ENCODE peak calls at places on chromosomes 3 and 15, in four cellular contexts. S, M, Y and L are unnamed samples.

GRCh38 chr3:16177962-16178627 is 3.6 kb downstream of the GALNT15 start:
- DNase-seq in S (peak), M (peak), Y (no peak), L (peak)

GRCh38 chr3:149547954-149548728 is 73.6 kb downstream of the TM4SF4 start:
- DNase-seq in Y (no peak), S (no peak), M (peak), L (peak)

GRCh38 chr3:101039285-101039684 is 46.1 kb upstream of the ABI3BP start:
- DNase-seq in S (no peak), Y (no peak), M (no peak), L (no peak)

GRCh38 chr3:17088017-17088416 is 203.3 kb downstream of the PLCL2 start:
- DNase-seq in S (no peak), Y (no peak), M (no peak), L (no peak)

GRCh38 chr3:30607032-30607833 is 832 bp downstream of the TGFBR2 start:
- DNase-seq in Y (no peak), S (no peak), M (no peak), L (no peak)

GRCh38 chr3:58693929-58694850 is 27.6 kb upstream of the FAM3D start:
- DNase-seq in M (no peak), Y (peak), S (no peak), L (no peak)

GRCh38 chr3:191220908-191221307 is 21.9 kb downstream of the OSTN start:
- DNase-seq in M (peak), Y (no peak), S (no peak), L (peak)

GRCh38 chr15:83611312-83611711 is 42.6 kb upstream of the ADAMTSL3 start:
- DNase-seq in M (no peak), Y (no peak), S (no peak), L (no peak)

GRCh38 chr15:37789881-37790280 is 144.6 kb upstream of the TMCO5A start:
- DNase-seq in M (no peak), S (no peak), Y (no peak), L (no peak)

GRCh38 chr3:172449468-172450149 is 1.4 kb upstream of the GHSR start:
- DNase-seq in Y (no peak), M (no peak), S (peak), L (no peak)

GRCh38 chr3:14209596-14210280 is 31.1 kb downstream of the LSM3 start:
- DNase-seq in M (no peak), S (no peak), Y (no peak), L (no peak)

GRCh38 chr3:38479431-38480092 is 16.6 kb upstream of the EXOG start:
- DNase-seq in S (peak), M (peak), Y (no peak), L (peak)

GRCh38 chr3:78285032-78285728 is 1245.3 kb downstream of the ROBO2 start:
- DNase-seq in M (no peak), Y (no peak), S (no peak), L (no peak)

GRCh38 chr3:152269423-152270144 is 855 bp downstream of the MBNL1 start:
- DNase-seq in M (peak), Y (no peak), S (peak), L (peak)

GRCh38 chr15:41055706-41056105 is 60.4 kb downstream of the INO80 start:
- DNase-seq in M (no peak), Y (no peak), S (no peak), L (no peak)

GRCh38 chr3:38562467-38562925 is 66.4 kb downstream of the EXOG start:
- DNase-seq in M (no peak), Y (no peak), S (no peak), L (no peak)

GRCh38 chr3:169246158-169246557 is 417.4 kb downstream of the MECOM start:
- DNase-seq in Y (no peak), S (no peak), M (no peak), L (no peak)

GRCh38 chr3:58540176-58540863 is 3.3 kb upstream of the ACOX2 start:
- DNase-seq in Y (no peak), M (no peak), S (no peak), L (no peak)

GRCh38 chr3:46665763-46666470 is 27.6 kb downstream of the ALS2CL start:
- DNase-seq in Y (no peak), S (peak), M (no peak), L (no peak)

DNA sequence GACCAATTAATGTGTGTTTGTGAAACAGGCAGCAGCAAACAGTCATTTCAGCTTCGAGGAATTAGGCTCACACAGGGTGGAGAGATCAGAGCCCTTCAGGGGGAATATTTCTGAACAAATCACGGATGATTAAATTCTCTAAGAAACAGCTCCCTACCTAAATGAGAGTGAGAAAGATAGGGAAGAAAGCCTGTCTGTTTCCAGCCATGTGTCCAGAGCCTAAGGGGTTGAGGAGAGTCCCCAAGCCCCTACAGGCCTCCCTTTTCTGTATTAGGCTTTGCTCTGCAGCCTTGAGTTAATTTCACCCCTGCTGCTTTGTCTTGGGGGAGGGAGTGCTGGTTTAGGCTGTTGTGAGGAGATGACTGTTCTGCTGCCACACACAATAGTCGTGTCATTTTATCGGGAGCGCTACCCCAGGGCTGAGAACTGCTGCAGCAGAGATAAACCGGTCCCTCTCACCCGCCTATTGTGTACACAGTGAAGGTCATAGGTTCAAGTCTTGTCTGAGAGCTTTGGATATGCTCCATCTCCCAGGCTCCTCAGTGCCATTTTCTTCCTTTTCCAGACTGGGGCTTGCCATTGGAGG is 1.3 kb downstream of the ZNF609 start:
- DNase-seq in Y (no peak), S (peak), M (peak), L (peak)
- TF ChIP-seq PBX3 in Y (no peak), S (no peak), M (no peak), L (no peak)

GRCh38 chr3:28290863-28291300 is 49.5 kb downstream of the CMC1 start:
- DNase-seq in Y (no peak), M (no peak), S (no peak), L (no peak)

GRCh38 chr3:28295819-28296364 is 52.6 kb upstream of the ZCWPW2 start:
- DNase-seq in M (no peak), Y (no peak), S (no peak), L (no peak)

GRCh38 chr3:28291577-28291976 is 50.2 kb downstream of the CMC1 start:
- DNase-seq in S (no peak), M (no peak), Y (no peak), L (no peak)

GRCh38 chr3:28294667-28295413 is 53.4 kb downstream of the CMC1 start:
- DNase-seq in M (no peak), S (no peak), Y (no peak), L (no peak)

GRCh38 chr3:28292622-28293021 is 51.2 kb downstream of the CMC1 start:
- DNase-seq in Y (no peak), M (no peak), S (no peak), L (no peak)
- TF ChIP-seq PBX3 in Y (no peak), M (no peak), S (no peak), L (no peak)

GRCh38 chr3:11613851-11614491 is 29.7 kb downstream of the VGLL4 start:
- DNase-seq in S (no peak), M (no peak), Y (no peak), L (no peak)
- TF ChIP-seq PBX3 in S (no peak), M (no peak), Y (no peak), L (no peak)

GRCh38 chr15:77702211-77702957 is 69.7 kb upstream of the LINGO1 start:
- DNase-seq in M (no peak), Y (no peak), S (no peak), L (peak)
- TF ChIP-seq PBX3 in M (no peak), Y (no peak), S (no peak), L (no peak)

GRCh38 chr3:194868831-194869230 is 183.1 kb downstream of the FAM43A start:
- DNase-seq in M (no peak), S (no peak), Y (no peak), L (no peak)
- TF ChIP-seq PBX3 in M (no peak), S (no peak), Y (no peak), L (no peak)

GRCh38 chr3:124964432-124964831 is 29.9 kb upstream of the MUC13 start:
- DNase-seq in M (peak), S (no peak), Y (no peak), L (no peak)
- TF ChIP-seq PBX3 in M (no peak), S (no peak), Y (no peak), L (no peak)